ENCODE peak calls at places on chromosomes 6 and 20, in nine cellular contexts. I is gastrocnemius medialis; J is CD8-positive, alpha-beta T cell; T is heart right ventricle; O is right cardiac atrium; X is A549; N is psoas muscle; A is CD4-positive, CD25-positive, alpha-beta regulatory T cell; V is left lung. R is an unnamed sample.

GRCh38 chr20:24086121-24086520 is 97.5 kb upstream of the GGTLC1 start:
- ATAC-seq in A (no peak), J (no peak), I (no peak), T (no peak), X (no peak), O (no peak), N (no peak), V (no peak), R (no peak)

GRCh38 chr6:63677282-63677681 is 41.7 kb downstream of the PHF3 start:
- ATAC-seq in V (peak), J (no peak), I (peak), T (peak), A (no peak), N (no peak), O (peak), X (peak), R (no peak)

GRCh38 chr6:105879902-105880547 is 206.1 kb upstream of the PRDM1 start:
- ATAC-seq in N (no peak), I (peak), O (peak), A (peak), J (no peak), X (no peak), V (peak), T (peak), R (peak)

GRCh38 chr20:49452011-49452482 is 30.4 kb downstream of the KCNB1 start:
- ATAC-seq in A (no peak), N (peak), T (peak), O (peak), J (no peak), V (no peak), I (no peak), X (no peak), R (peak)

GRCh38 chr6:154478021-154478651 is 32.3 kb downstream of the CNKSR3 start:
- ATAC-seq in N (peak), O (peak), V (peak), T (peak), J (no peak), I (no peak), X (peak), A (no peak), R (no peak)

GRCh38 chr6:137106183-137106582 is 61.4 kb upstream of the IL20RA start:
- ATAC-seq in I (no peak), N (no peak), A (no peak), X (no peak), T (no peak), O (no peak), V (no peak), J (no peak), R (no peak)

GRCh38 chr20:25462166-25462565 is 54.7 kb downstream of the GINS1 start:
- ATAC-seq in A (no peak), V (no peak), N (no peak), T (no peak), I (no peak), X (no peak), O (no peak), J (no peak), R (peak)

GRCh38 chr20:17863577-17864292 is 104.9 kb downstream of the SNX5 start:
- ATAC-seq in A (no peak), V (no peak), I (peak), X (peak), T (peak), J (no peak), O (peak), N (no peak), R (peak)

GRCh38 chr20:36646678-36647077 is 682 bp upstream of the SLA2 start:
- ATAC-seq in A (no peak), I (no peak), V (no peak), T (no peak), J (no peak), X (no peak), O (no peak), N (no peak), R (no peak)

GRCh38 chr20:6008254-6008653 is 45.6 kb downstream of the LRRN4 start:
- ATAC-seq in O (peak), T (peak), N (peak), V (peak), I (peak), A (no peak), J (no peak), X (no peak), R (peak)
- H3K27ac ChIP-seq in O (peak), T (peak), N (peak), V (peak), I (peak), A (no peak), J (no peak), X (peak), R (peak)

GRCh38 chr6:32096394-32097258 is 12.5 kb downstream of the TNXB start:
- ATAC-seq in V (no peak), I (no peak), N (peak), J (no peak), A (no peak), T (peak), O (no peak), X (peak), R (no peak)
- H3K4me3 ChIP-seq in V (no peak), I (no peak), N (peak), J (peak), A (no peak), T (peak), O (no peak), X (no peak), R (peak)

GRCh38 chr20:1600736-1601135 is 19.1 kb downstream of the SIRPB1 start:
- ATAC-seq in O (no peak), T (no peak), J (no peak), A (no peak), V (no peak), I (no peak), N (no peak), X (no peak), R (no peak)
- H3K27ac ChIP-seq in O (no peak), T (no peak), J (no peak), A (no peak), V (no peak), I (no peak), N (no peak), X (no peak), R (no peak)

DNA sequence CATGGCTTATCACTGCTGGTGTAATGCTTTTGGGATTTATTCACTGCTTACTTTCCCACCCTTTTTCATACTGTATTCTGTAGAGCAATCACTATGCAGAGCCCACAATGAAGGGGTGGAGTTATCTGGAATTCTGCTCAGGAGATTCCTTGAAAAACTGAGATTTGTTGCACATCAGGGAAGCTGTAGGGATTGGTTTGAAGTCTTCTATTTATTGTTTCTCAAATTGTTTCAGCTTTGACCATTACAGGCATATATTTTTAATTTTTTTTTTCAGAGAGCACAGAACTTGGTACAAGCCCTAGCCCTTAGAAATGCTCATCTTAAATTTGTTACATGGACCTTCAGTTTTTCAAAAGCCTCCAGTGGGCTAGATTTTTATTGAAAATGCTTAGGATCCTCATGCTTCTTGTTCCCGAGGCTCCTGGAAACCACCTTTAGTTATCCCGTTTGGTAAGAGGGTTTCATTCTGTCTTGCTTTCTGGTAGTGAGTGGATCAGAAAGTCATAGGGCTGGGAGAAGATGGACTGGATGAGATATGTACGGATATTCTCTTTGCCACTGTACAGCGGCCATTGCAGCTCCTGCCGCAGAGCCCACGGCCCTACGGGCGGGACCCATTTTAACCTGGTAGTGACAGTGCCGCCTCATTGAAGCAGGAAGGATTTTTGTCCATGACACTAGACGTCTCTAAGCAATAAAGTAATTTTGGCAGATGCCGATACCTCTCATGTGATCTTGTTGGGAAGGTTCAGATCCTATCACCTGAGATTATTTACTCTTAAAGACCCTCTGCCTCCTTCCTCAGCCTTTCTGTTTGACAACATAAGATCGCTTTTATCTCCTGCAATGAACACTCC is 45.3 kb upstream of the ZNF184 start:
- ATAC-seq in T (peak), A (no peak), N (peak), J (peak), O (peak), X (peak), V (peak), I (no peak), R (no peak)
- H3K4me3 ChIP-seq in T (peak), A (peak), N (peak), J (peak), O (peak), X (peak), V (peak), I (peak), R (peak)

R was measured in gastroesophageal sphincter.